ENCODE peak calls at places on chromosomes 3 and 15, in seven cellular contexts. B is activated CD8-positive, alpha-beta memory T cell treated with anti-CD3 and anti-CD28 coated beads for 1 hour; O is amniotic stem cell; M is stimulated activated CD4-positive, alpha-beta T cell treated with anti-CD3 and anti-CD28 coated beads, Interleukin-2, amount 100 ng/mL, for 48 hours; U is stimulated activated naive B cell treated with anti-CD40 and anti-IgM and Interleukin-4, amounts not matched to agents 10 μg/mL and 1 μg/mL and 100 μg/mL, for 72 hours; G is CD4-positive, alpha-beta T cell; L is AG09309. C is an unnamed sample.

GRCh38 chr15:100905855-100906254 is 13.3 kb upstream of the LRRK1 start:
- DNase-seq in M (no peak), B (no peak), U (no peak), O (no peak), L (no peak), G (no peak), C (no peak)

GRCh38 chr3:111723293-111723963 is 128.3 kb upstream of the ZBED2 start:
- DNase-seq in L (peak; percentile 84), O (no peak), G (no peak), B (no peak), U (no peak), M (no peak), C (no peak)

GRCh38 chr15:29844290-29844903 is 22.1 kb upstream of the TJP1 start:
- DNase-seq in U (no peak), O (no peak), L (no peak), B (no peak), G (no peak), M (no peak), C (no peak)

GRCh38 chr3:101603184-101603583 is 29.2 kb downstream of the PCNP start:
- DNase-seq in M (no peak), U (no peak), B (no peak), L (no peak), O (no peak), G (no peak), C (no peak)

GRCh38 chr3:132418916-132419315 is 1.6 kb downstream of the DNAJC13 start:
- DNase-seq in M (no peak), L (no peak), U (no peak), B (no peak), O (no peak), G (no peak), C (no peak)

GRCh38 chr15:68229386-68230156 is at the start of gene CLN6:
- DNase-seq in U (peak; percentile 81), L (peak; percentile 32), O (peak; percentile 56), B (peak; percentile 49), M (peak; percentile 70), G (peak; percentile 84), C (peak; percentile 55)

GRCh38 chr3:52217409-52217805 is 8.0 kb downstream of the TLR9 start:
- DNase-seq in G (no peak), O (no peak), L (no peak), M (no peak), B (no peak), U (no peak), C (no peak)

GRCh38 chr15:94004697-94005096 is 226.7 kb upstream of the MCTP2 start:
- DNase-seq in G (no peak), L (no peak), U (no peak), M (no peak), B (no peak), O (no peak), C (no peak)

GRCh38 chr15:86915811-86916331 is 836.2 kb downstream of the AGBL1 start:
- DNase-seq in L (peak; percentile 2), O (no peak), G (no peak), U (no peak), B (no peak), M (no peak), C (peak; percentile 18)

GRCh38 chr15:55774113-55774970 is 31.4 kb upstream of the PRTG start:
- DNase-seq in O (no peak), U (peak; percentile 9), B (no peak), L (no peak), G (peak; percentile 3), M (peak; percentile 39), C (no peak)

GRCh38 chr3:101902041-101902440 is 52.7 kb downstream of the NFKBIZ start:
- DNase-seq in M (no peak), L (peak; percentile 84), G (no peak), U (no peak), O (peak; percentile 61), B (no peak), C (no peak)

GRCh38 chr3:186536883-186537553 is 7.2 kb downstream of the CRYGS start:
- DNase-seq in B (no peak), L (no peak), U (no peak), O (no peak), M (no peak), G (no peak), C (no peak)

GRCh38 chr3:159266779-159267178 is 464.9 kb downstream of the MFSD1 start:
- DNase-seq in L (no peak), U (no peak), M (peak; percentile 18), B (no peak), G (no peak), O (no peak), C (peak; percentile 41)

GRCh38 chr3:14405886-14406238 is 3.5 kb downstream of the SLC6A6 start:
- DNase-seq in U (no peak), M (no peak), O (no peak), G (no peak), B (no peak), L (no peak), C (no peak)

GRCh38 chr3:141094851-141095545 is 43.9 kb downstream of the SPSB4 start:
- DNase-seq in M (no peak), G (no peak), U (no peak), B (no peak), O (peak; percentile 20), L (no peak), C (no peak)

GRCh38 chr3:102415553-102415952 is 19.3 kb upstream of the ZPLD1 start:
- DNase-seq in L (no peak), M (no peak), B (no peak), O (no peak), U (no peak), G (no peak), C (no peak)

GRCh38 chr15:38454687-38455071 is 752 bp downstream of the FAM98B start:
- DNase-seq in B (no peak), U (no peak), L (no peak), M (no peak), O (no peak), G (no peak), C (no peak)

GRCh38 chr3:181568248-181568647 is 143.5 kb upstream of the SOX2 start:
- DNase-seq in L (no peak), M (no peak), B (no peak), U (no peak), O (no peak), G (no peak), C (no peak)

GRCh38 chr15:64356443-64357040 is 569 bp upstream of the CSNK1G1 start:
- DNase-seq in O (peak; percentile 77), U (no peak), B (no peak), G (no peak), M (no peak), L (peak; percentile 65), C (no peak)

GRCh38 chr15:93043621-93044300 is 45.2 kb downstream of the RGMA start:
- DNase-seq in O (no peak), L (no peak), M (no peak), U (no peak), G (no peak), B (no peak), C (no peak)

GRCh38 chr3:48415251-48415953 is 14.5 kb downstream of the PLXNB1 start:
- DNase-seq in G (no peak), U (no peak), B (no peak), O (no peak), M (no peak), L (no peak), C (no peak)

GRCh38 chr15:99016680-99017321 is 9.2 kb upstream of the PGPEP1L start:
- DNase-seq in L (peak; percentile 51), M (no peak), U (no peak), O (peak; percentile 33), G (no peak), B (no peak), C (no peak)

C was measured in NCI-H1048.